ENCODE peak calls at places on chromosome 19, in seven cellular contexts. One of them, this sample, is unnamed. For H3K36me3, the result is how much of the 10 kb centered on the place peaks cover.

GRCh38 chr19:40279120-40279551 is 6.0 kb downstream of the AKT2 start:
- DNase-seq in MM.1S: no peak
- DNase-seq in GM23338: no peak
- DNase-seq in neural progenitor cell: no peak
- DNase-seq in hepatocyte: peak
- DNase-seq in HCT116: no peak
- DNase-seq in GM23248: peak
- DNase-seq in this sample: no peak

GRCh38 chr19:47633516-47633915 is 24.6 kb downstream of the BICRA start:
- DNase-seq in neural progenitor cell: no peak
- DNase-seq in GM23338: no peak
- DNase-seq in hepatocyte: peak
- DNase-seq in MM.1S: no peak
- DNase-seq in GM23248: no peak
- DNase-seq in HCT116: peak
- DNase-seq in this sample: peak

GRCh38 chr19:40610396-40611064 is 9.4 kb downstream of the LTBP4 start:
- DNase-seq in GM23338: peak
- DNase-seq in hepatocyte: no peak
- DNase-seq in MM.1S: peak
- DNase-seq in neural progenitor cell: peak
- DNase-seq in GM23248: peak
- DNase-seq in HCT116: no peak
- DNase-seq in this sample: no peak

GRCh38 chr19:15456441-15456840 is 6.7 kb upstream of the WIZ start:
- DNase-seq in MM.1S: no peak
- DNase-seq in hepatocyte: no peak
- DNase-seq in GM23248: no peak
- DNase-seq in GM23338: no peak
- DNase-seq in HCT116: no peak
- DNase-seq in neural progenitor cell: no peak
- DNase-seq in this sample: no peak

GRCh38 chr19:52369463-52370340 is at the start of gene ZNF880:
- DNase-seq in hepatocyte: peak
- DNase-seq in GM23248: peak
- DNase-seq in HCT116: no peak
- DNase-seq in neural progenitor cell: peak
- DNase-seq in MM.1S: no peak
- DNase-seq in GM23338: peak
- DNase-seq in this sample: peak

GRCh38 chr19:54415901-54416621 is 797 bp downstream of the TTYH1 start:
- DNase-seq in HCT116: no peak
- DNase-seq in GM23338: no peak
- DNase-seq in hepatocyte: no peak
- DNase-seq in GM23248: no peak
- DNase-seq in MM.1S: no peak
- DNase-seq in neural progenitor cell: peak
- DNase-seq in this sample: no peak

GRCh38 chr19:35743640-35744306 is 1.4 kb downstream of the U2AF1L4 start:
- DNase-seq in MM.1S: no peak
- DNase-seq in neural progenitor cell: no peak
- DNase-seq in hepatocyte: no peak
- DNase-seq in GM23338: no peak
- DNase-seq in GM23248: no peak
- DNase-seq in HCT116: no peak
- DNase-seq in this sample: no peak

GRCh38 chr19:43589277-43589676 is 6.7 kb downstream of the IRGQ start:
- DNase-seq in HCT116: no peak
- DNase-seq in GM23338: no peak
- DNase-seq in hepatocyte: no peak
- DNase-seq in MM.1S: no peak
- DNase-seq in GM23248: no peak
- DNase-seq in neural progenitor cell: no peak
- DNase-seq in this sample: no peak

GRCh38 chr19:18422530-18423191 is 3.5 kb downstream of the SSBP4 start:
- DNase-seq in MM.1S: no peak
- DNase-seq in GM23248: no peak
- DNase-seq in HCT116: no peak
- DNase-seq in hepatocyte: no peak
- DNase-seq in neural progenitor cell: no peak
- DNase-seq in GM23338: no peak
- DNase-seq in this sample: no peak

GRCh38 chr19:18419195-18419698 is at the start of gene SSBP4:
- DNase-seq in HCT116: no peak
- DNase-seq in GM23338: peak
- DNase-seq in hepatocyte: peak
- DNase-seq in neural progenitor cell: peak
- DNase-seq in GM23248: peak
- DNase-seq in MM.1S: peak
- DNase-seq in this sample: peak

GRCh38 chr19:19508217-19508616 is 7.1 kb downstream of the TSSK6 start:
- DNase-seq in GM23338: no peak
- DNase-seq in HCT116: no peak
- DNase-seq in neural progenitor cell: no peak
- DNase-seq in GM23248: no peak
- DNase-seq in MM.1S: no peak
- DNase-seq in hepatocyte: no peak
- DNase-seq in this sample: no peak
- H3K36me3 ChIP-seq in GM23338: under half
- H3K36me3 ChIP-seq in HCT116: under half
- H3K36me3 ChIP-seq in neural progenitor cell: under half
- H3K36me3 ChIP-seq in GM23248: under half
- H3K36me3 ChIP-seq in MM.1S: under half
- H3K36me3 ChIP-seq in hepatocyte: under half
- H3K36me3 ChIP-seq in this sample: under half

DNA sequence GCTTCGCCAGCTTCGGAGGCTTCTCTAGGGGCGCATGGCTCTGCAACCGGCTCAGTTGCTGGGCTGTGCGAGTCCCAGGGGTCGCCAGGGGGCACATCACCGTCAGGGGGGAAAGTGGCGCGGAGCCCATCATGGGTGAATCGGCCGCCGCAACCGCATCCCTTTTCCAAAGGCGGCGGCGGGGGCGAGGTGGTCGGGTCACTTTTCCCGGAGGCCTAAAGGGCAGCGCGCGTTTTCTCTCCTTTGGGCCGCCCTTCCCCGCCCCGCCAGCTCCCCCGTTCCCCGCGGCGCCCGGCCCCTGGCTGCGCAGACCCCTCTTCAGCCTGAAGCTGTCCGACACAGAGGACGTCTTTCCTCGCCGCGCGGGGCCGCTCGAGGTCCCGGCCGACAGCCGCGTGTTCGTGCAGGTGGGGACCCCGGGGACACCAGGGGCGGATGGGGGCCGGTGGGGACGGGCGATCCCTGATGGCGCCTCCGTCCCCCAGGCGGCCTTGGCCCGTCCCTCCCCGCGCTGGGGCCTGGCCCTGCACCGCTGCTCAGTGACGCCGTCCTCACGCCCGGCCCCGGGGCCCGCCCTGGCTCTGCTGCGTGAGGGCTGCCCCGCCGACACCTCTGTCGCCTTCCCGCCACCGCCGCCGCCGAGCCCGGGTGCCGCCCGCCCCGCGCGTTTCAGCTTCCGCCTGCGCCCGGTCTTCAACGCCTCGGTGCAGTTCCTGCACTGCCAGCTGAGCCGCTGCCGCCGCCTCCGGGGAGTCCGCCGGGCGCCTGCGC is 1.7 kb downstream of the TGFBR3L start:
- DNase-seq in MM.1S: peak
- DNase-seq in HCT116: no peak
- DNase-seq in GM23248: peak
- DNase-seq in hepatocyte: peak
- DNase-seq in neural progenitor cell: peak
- DNase-seq in GM23338: peak
- DNase-seq in this sample: peak
- TF ChIP-seq EZH2 in MM.1S: no peak
- TF ChIP-seq EZH2 in HCT116: no peak
- TF ChIP-seq EZH2 in GM23248: no peak
- TF ChIP-seq EZH2 in hepatocyte: peak
- TF ChIP-seq EZH2 in neural progenitor cell: peak
- TF ChIP-seq EZH2 in GM23338: peak
- TF ChIP-seq EZH2 in this sample: no peak

GRCh38 chr19:13492128-13492527 is 14.2 kb downstream of the CACNA1A start:
- DNase-seq in neural progenitor cell: no peak
- DNase-seq in HCT116: no peak
- DNase-seq in GM23248: peak
- DNase-seq in MM.1S: no peak
- DNase-seq in hepatocyte: no peak
- DNase-seq in GM23338: peak
- DNase-seq in this sample: peak
- TF ChIP-seq EZH2phosphoT487 in neural progenitor cell: no peak
- TF ChIP-seq EZH2phosphoT487 in HCT116: no peak
- TF ChIP-seq EZH2phosphoT487 in GM23248: no peak
- TF ChIP-seq EZH2phosphoT487 in MM.1S: no peak
- TF ChIP-seq EZH2phosphoT487 in hepatocyte: no peak
- TF ChIP-seq EZH2phosphoT487 in GM23338: no peak
- TF ChIP-seq EZH2phosphoT487 in this sample: no peak

GRCh38 chr19:4499318-4499717 is 19.0 kb downstream of the PLIN4 start:
- DNase-seq in neural progenitor cell: no peak
- DNase-seq in GM23248: no peak
- DNase-seq in MM.1S: no peak
- DNase-seq in HCT116: no peak
- DNase-seq in GM23338: no peak
- DNase-seq in hepatocyte: no peak
- DNase-seq in this sample: no peak
- H3K36me3 ChIP-seq in neural progenitor cell: under half
- H3K36me3 ChIP-seq in GM23248: under half
- H3K36me3 ChIP-seq in MM.1S: under half
- H3K36me3 ChIP-seq in HCT116: under half
- H3K36me3 ChIP-seq in GM23338: under half
- H3K36me3 ChIP-seq in hepatocyte: under half
- H3K36me3 ChIP-seq in this sample: under half

DNA sequence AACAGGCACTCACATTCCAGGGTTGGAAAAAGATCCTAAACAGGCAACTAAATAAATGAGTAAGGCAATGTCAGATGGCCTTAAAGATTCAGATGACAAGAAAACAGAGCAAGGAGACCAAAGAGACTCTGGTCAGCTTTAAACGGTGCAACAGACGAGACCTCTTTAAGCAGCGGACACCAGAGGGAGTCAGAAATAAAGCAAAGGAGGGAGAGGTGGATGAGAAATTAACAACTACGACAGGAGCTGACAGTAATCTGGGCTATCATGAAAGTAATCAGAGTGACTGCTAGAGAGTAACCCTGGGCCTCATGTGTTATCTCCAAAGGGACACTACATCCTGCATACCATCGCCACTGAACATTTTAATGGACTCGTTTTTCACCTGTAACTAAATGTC is 1.1 kb downstream of the ZNF550 start:
- DNase-seq in HCT116: no peak
- DNase-seq in hepatocyte: peak
- DNase-seq in MM.1S: no peak
- DNase-seq in GM23248: peak
- DNase-seq in neural progenitor cell: no peak
- DNase-seq in GM23338: peak
- DNase-seq in this sample: peak
- TF ChIP-seq EZH2 in HCT116: no peak
- TF ChIP-seq EZH2 in hepatocyte: no peak
- TF ChIP-seq EZH2 in MM.1S: no peak
- TF ChIP-seq EZH2 in GM23248: no peak
- TF ChIP-seq EZH2 in neural progenitor cell: no peak
- TF ChIP-seq EZH2 in GM23338: no peak
- TF ChIP-seq EZH2 in this sample: no peak

This sample was measured in PC-3.